ENCODE peak calls at places on chromosomes 5 and 9, in ten cellular contexts. L, U, W, N, V, Y, A, T, E and X are unnamed samples.

GRCh38 chr9:135414293-135414692 is 65.3 kb upstream of the PPP1R26 start:
- DNase-seq in L (no peak), U (no peak), W (no peak), N (no peak), V (no peak), Y (no peak), A (no peak), T (no peak), E (no peak), X (no peak)

GRCh38 chr5:98099448-98100105 is 673.9 kb upstream of the RGMB start:
- DNase-seq in L (peak), U (no peak), W (peak), N (no peak), V (no peak), Y (no peak), A (no peak), T (no peak), E (peak), X (no peak)

GRCh38 chr9:109143881-109144562 is 23.0 kb downstream of the FRRS1L start:
- DNase-seq in L (peak), U (no peak), W (peak), N (no peak), V (peak), Y (peak), A (peak), T (peak), E (peak), X (no peak)

GRCh38 chr5:136166909-136167308 is 26.1 kb downstream of the SMIM32 start:
- DNase-seq in L (no peak), U (no peak), W (no peak), N (no peak), V (no peak), Y (no peak), A (no peak), T (no peak), E (no peak), X (no peak)

GRCh38 chr9:134323741-134324358 is 2.4 kb upstream of the RXRA start:
- DNase-seq in L (peak), U (peak), W (peak), N (peak), V (no peak), Y (no peak), A (no peak), T (peak), E (peak), X (peak)

GRCh38 chr5:176610430-176610763 is 441 bp upstream of the GPRIN1 start:
- DNase-seq in L (no peak), U (no peak), W (no peak), N (no peak), V (no peak), Y (no peak), A (no peak), T (no peak), E (no peak), X (no peak)

GRCh38 chr9:115170674-115171073 is 52.7 kb upstream of the TNC start:
- DNase-seq in L (peak), U (no peak), W (peak), N (no peak), V (no peak), Y (no peak), A (peak), T (no peak), E (peak), X (no peak)

GRCh38 chr5:73232266-73233041 is 59.5 kb downstream of the TMEM174 start:
- DNase-seq in L (no peak), U (no peak), W (peak), N (no peak), V (peak), Y (no peak), A (no peak), T (no peak), E (no peak), X (no peak)

GRCh38 chr5:123474238-123474637 is 37.7 kb upstream of the CSNK1G3 start:
- DNase-seq in L (no peak), U (no peak), W (no peak), N (no peak), V (no peak), Y (no peak), A (no peak), T (no peak), E (no peak), X (no peak)

GRCh38 chr5:39424751-39425524 is at the start of gene DAB2:
- DNase-seq in L (peak), U (peak), W (peak), N (peak), V (peak), Y (peak), A (peak), T (peak), E (peak), X (peak)

GRCh38 chr9:119951090-119951489 is 581.9 kb upstream of the BRINP1 start:
- DNase-seq in L (no peak), U (no peak), W (peak), N (no peak), V (no peak), Y (no peak), A (peak), T (no peak), E (no peak), X (no peak)

GRCh38 chr9:131405858-131406566 is 12.1 kb downstream of the PRRC2B start:
- DNase-seq in L (no peak), U (peak), W (no peak), N (no peak), V (no peak), Y (no peak), A (no peak), T (no peak), E (no peak), X (no peak)

GRCh38 chr9:33794560-33794959 is 801 bp upstream of the PRSS3 start:
- DNase-seq in L (no peak), U (no peak), W (no peak), N (no peak), V (peak), Y (no peak), A (no peak), T (no peak), E (peak), X (no peak)

GRCh38 chr5:113230711-113231652 is 203.8 kb downstream of the TSSK1B start:
- DNase-seq in L (peak), U (no peak), W (peak), N (no peak), V (no peak), Y (no peak), A (no peak), T (no peak), E (peak), X (no peak)

GRCh38 chr5:152503206-152503605 is 98.1 kb upstream of the NMUR2 start:
- DNase-seq in L (no peak), U (no peak), W (no peak), N (no peak), V (no peak), Y (no peak), A (no peak), T (no peak), E (no peak), X (no peak)

GRCh38 chr5:43691893-43692292 is 88.9 kb downstream of the NNT start:
- DNase-seq in L (no peak), U (no peak), W (no peak), N (no peak), V (no peak), Y (no peak), A (no peak), T (no peak), E (no peak), X (no peak)

GRCh38 chr9:130172161-130172857 is at the start of gene NCS1:
- DNase-seq in L (peak), U (peak), W (peak), N (peak), V (peak), Y (no peak), A (peak), T (no peak), E (peak), X (peak)

GRCh38 chr5:134938020-134938419 is 29.7 kb upstream of the CATSPER3 start:
- DNase-seq in L (no peak), U (no peak), W (no peak), N (no peak), V (no peak), Y (no peak), A (peak), T (no peak), E (no peak), X (no peak)

GRCh38 chr9:134943836-134944235 is 26.1 kb upstream of the FCN1 start:
- DNase-seq in L (no peak), U (no peak), W (no peak), N (no peak), V (no peak), Y (no peak), A (no peak), T (no peak), E (no peak), X (no peak)

GRCh38 chr9:126939821-126940221 is 25.2 kb downstream of the RALGPS1 start:
- DNase-seq in L (no peak), U (no peak), W (no peak), N (peak), V (no peak), Y (no peak), A (no peak), T (peak), E (no peak), X (peak)

GRCh38 chr5:33361781-33362180 is 79.0 kb upstream of the TARS1 start:
- DNase-seq in L (no peak), U (no peak), W (no peak), N (no peak), V (no peak), Y (no peak), A (peak), T (no peak), E (no peak), X (no peak)

GRCh38 chr9:110650261-110650660 is 18.3 kb upstream of the MUSK start:
- DNase-seq in L (peak), U (no peak), W (peak), N (peak), V (no peak), Y (no peak), A (peak), T (no peak), E (peak), X (no peak)

GRCh38 chr9:81477669-81478068 is 211.7 kb downstream of the TLE1 start:
- DNase-seq in L (no peak), U (no peak), W (no peak), N (no peak), V (no peak), Y (no peak), A (no peak), T (no peak), E (no peak), X (no peak)

GRCh38 chr5:128774605-128775004 is 190.7 kb upstream of the SLC27A6 start:
- DNase-seq in L (peak), U (no peak), W (peak), N (no peak), V (no peak), Y (no peak), A (no peak), T (no peak), E (peak), X (no peak)

GRCh38 chr9:73426226-73426625 is 274.6 kb downstream of the ANXA1 start:
- DNase-seq in L (no peak), U (no peak), W (no peak), N (no peak), V (no peak), Y (no peak), A (no peak), T (no peak), E (no peak), X (no peak)

GRCh38 chr5:75640395-75640794 is 29.1 kb downstream of the ANKDD1B start:
- DNase-seq in L (peak), U (no peak), W (peak), N (no peak), V (no peak), Y (no peak), A (peak), T (no peak), E (peak), X (no peak)

GRCh38 chr9:121735065-121735791 is 83.8 kb downstream of the DAB2IP start:
- DNase-seq in L (peak), U (no peak), W (peak), N (peak), V (peak), Y (peak), A (peak), T (peak), E (peak), X (no peak)
- TF ChIP-seq CTCF in L (peak), U (peak), W (peak), N (no peak), V (no peak), Y (peak), A (peak), T (peak), E (peak), X (peak)

DNA sequence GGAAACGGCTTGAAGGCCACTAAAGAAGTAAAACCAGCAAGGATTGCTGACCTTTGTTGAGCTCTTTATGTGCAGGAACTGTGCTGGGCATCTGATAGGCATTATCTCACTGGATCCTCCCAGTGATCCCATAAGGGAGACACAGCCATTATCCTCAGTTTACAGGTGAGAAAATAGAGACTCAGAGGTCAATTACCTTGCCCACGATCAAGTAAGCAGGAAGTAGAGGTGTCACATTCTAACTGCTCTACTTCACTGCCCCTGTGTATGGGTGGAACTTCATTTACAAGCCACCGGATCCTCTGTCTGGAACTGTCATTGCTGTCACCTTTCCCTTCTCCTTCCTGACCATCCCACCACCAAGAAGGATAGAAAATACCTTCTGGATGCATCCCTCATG is 248.9 kb downstream of the CRB2 start:
- DNase-seq in L (no peak), U (no peak), W (no peak), N (no peak), V (no peak), Y (no peak), A (no peak), T (no peak), E (no peak), X (no peak)
- TF ChIP-seq CTCF in L (no peak), U (no peak), W (no peak), N (no peak), V (no peak), Y (no peak), A (no peak), T (no peak), E (no peak), X (no peak)

GRCh38 chr5:161676109-161676508 is 9.4 kb upstream of the GABRA6 start:
- DNase-seq in L (no peak), U (no peak), W (no peak), N (no peak), V (no peak), Y (no peak), A (no peak), T (peak), E (peak), X (no peak)
- TF ChIP-seq CTCF in L (peak), U (peak), W (no peak), N (no peak), V (no peak), Y (peak), A (no peak), T (peak), E (peak), X (peak)

GRCh38 chr5:141342773-141343172 is 856 bp upstream of the PCDHGA3 start:
- DNase-seq in L (no peak), U (no peak), W (no peak), N (no peak), V (no peak), Y (no peak), A (no peak), T (no peak), E (no peak), X (no peak)

GRCh38 chr5:141343953-141344463 is 379 bp downstream of the PCDHGA3 start:
- DNase-seq in L (no peak), U (no peak), W (no peak), N (no peak), V (no peak), Y (no peak), A (no peak), T (no peak), E (no peak), X (no peak)

GRCh38 chr5:141345327-141345726 is 1.7 kb downstream of the PCDHGA3 start:
- DNase-seq in L (no peak), U (no peak), W (no peak), N (no peak), V (no peak), Y (no peak), A (no peak), T (no peak), E (no peak), X (no peak)

GRCh38 chr5:141338538-141339306 is at the start of gene PCDHGA2:
- DNase-seq in L (peak), U (no peak), W (peak), N (no peak), V (peak), Y (no peak), A (peak), T (peak), E (peak), X (no peak)

DNA sequence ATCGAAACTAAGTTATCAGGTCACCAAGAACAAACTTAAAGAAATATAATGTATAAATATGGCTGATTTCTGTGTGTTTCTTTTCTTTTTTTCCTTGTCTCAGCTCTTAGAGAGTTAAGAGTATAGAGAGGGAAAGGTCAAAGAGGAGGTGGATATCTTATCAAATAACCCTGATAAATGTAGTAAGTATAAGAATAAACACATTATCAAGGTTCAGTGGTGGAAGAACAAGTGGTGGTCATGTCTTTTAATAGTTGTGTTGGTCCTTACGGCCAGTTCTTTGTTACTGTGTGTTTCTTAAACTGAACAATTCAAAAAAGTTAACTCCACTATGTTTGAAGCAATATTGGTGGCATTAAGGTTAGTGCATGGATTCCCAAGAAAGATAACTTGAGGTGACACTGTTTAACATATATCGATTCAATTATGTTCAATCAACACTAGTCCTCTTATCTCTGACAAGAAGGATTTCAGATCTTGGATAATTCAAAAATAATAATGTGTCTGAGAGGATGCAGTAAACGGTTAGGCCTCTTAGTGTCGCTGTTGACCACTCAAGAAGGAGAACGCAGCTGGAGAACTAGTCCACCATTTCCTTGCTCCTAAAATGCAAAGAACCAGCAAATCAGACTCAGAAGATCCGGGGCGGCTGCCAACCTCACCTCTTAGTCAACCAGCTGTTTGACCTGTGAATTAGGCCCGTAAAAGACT is at the start of gene PCDHGA3:
- DNase-seq in L (peak), U (no peak), W (peak), N (no peak), V (peak), Y (no peak), A (peak), T (no peak), E (peak), X (no peak)
- TF ChIP-seq CTCF in L (peak), U (peak), W (peak), N (no peak), V (peak), Y (peak), A (peak), T (peak), E (peak), X (peak)

DNA sequence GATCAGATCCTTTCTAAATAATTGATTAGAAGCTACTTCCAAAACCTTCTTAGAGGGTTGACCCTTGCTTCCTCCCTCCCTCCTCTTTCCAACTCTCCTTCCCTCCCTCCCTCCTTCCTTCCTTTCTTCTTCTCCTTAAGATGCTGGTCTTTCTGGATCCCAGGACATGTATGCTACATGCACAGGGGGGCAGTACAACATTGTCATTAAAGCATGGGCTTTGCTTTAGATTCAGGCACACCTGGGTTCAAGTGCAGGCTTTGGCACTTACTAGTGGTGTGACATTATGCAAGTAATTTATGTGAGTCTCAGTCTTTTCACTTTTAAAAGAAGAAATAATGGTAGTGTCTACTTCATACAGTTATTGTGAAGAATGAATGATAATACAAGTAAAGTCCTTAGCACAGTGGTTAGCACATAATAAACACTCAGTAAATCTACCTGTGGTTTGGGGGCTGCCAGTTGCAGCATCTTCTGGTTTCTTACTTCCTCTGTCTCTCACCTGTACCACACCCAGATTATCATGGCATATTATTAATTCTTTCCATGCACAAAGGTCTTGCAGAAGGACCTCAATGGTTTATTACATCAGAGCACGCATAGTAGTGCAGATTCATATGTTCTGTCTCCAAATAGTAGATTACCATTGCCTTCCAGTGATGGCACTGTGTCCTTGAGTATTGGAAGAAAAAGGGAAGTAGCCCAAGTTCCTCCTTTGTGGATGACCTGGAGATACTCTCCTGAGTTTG is 154.1 kb downstream of the ARHGAP26 start:
- DNase-seq in L (peak), U (no peak), W (peak), N (no peak), V (peak), Y (no peak), A (peak), T (no peak), E (no peak), X (no peak)
- TF ChIP-seq CTCF in L (peak), U (peak), W (peak), N (no peak), V (no peak), Y (peak), A (peak), T (peak), E (peak), X (no peak)

GRCh38 chr5:150438873-150439546 is 10.5 kb downstream of the RPS14 start:
- DNase-seq in L (peak), U (no peak), W (peak), N (no peak), V (no peak), Y (no peak), A (no peak), T (peak), E (peak), X (no peak)
- TF ChIP-seq CTCF in L (peak), U (peak), W (peak), N (peak), V (peak), Y (peak), A (peak), T (peak), E (peak), X (peak)

DNA sequence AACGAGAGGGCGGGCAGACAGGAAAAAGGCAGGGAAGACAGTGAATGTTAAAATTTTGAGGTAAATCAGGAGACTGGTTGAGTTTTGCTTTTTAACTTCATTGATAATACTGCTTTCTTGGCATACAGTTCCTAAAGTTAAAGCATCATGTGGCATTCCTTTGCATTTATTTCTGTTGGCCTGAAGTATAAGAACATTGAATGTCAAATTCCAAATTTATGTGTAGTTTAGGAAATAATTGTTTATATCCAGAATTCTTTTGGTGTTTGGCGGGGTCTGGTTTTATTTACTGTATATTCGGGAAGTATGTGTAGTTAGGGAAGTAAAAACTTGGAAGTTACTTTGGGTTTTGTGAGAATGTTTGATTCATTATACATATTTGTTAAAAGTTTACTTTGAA is 83.1 kb downstream of the PTPDC1 start:
- DNase-seq in L (no peak), U (no peak), W (no peak), N (no peak), V (no peak), Y (no peak), A (no peak), T (no peak), E (no peak), X (no peak)
- TF ChIP-seq CTCF in L (no peak), U (no peak), W (no peak), N (no peak), V (no peak), Y (no peak), A (no peak), T (no peak), E (no peak), X (no peak)